ENCODE peak calls at places on chromosomes 16 and 17, in five cellular contexts. J, D, T, Y and P are unnamed samples.

GRCh38 chr16:525520-526180 is 1.9 kb upstream of the CAPN15 start:
- DNase-seq in D (peak; percentile 14), J (no peak), Y (peak; percentile 15), T (peak; percentile 44), P (peak; percentile 27)

GRCh38 chr16:48176635-48177408 is 21.0 kb upstream of the ABCC12 start:
- DNase-seq in Y (no peak), D (no peak), T (no peak), J (no peak), P (no peak)

GRCh38 chr17:61400786-61401279 is 1.2 kb downstream of the TBX2 start:
- DNase-seq in T (no peak), J (no peak), Y (no peak), D (no peak), P (no peak)

GRCh38 chr17:35255316-35255715 is 12.4 kb downstream of the SLFN5 start:
- DNase-seq in Y (no peak), D (no peak), T (no peak), J (no peak), P (no peak)

GRCh38 chr17:78174332-78174869 is 6.0 kb downstream of the SYNGR2 start:
- DNase-seq in T (peak; percentile 82), J (no peak), Y (no peak), D (no peak), P (no peak)

GRCh38 chr16:3696425-3697218 is 20.7 kb downstream of the TRAP1 start:
- DNase-seq in D (no peak), T (no peak), Y (no peak), J (no peak), P (no peak)

GRCh38 chr16:56773531-56773930 is 43.6 kb downstream of the NUP93 start:
- DNase-seq in D (no peak), Y (no peak), T (no peak), J (no peak), P (no peak)

GRCh38 chr17:78252111-78252634 is 20.7 kb downstream of the TMEM235 start:
- DNase-seq in T (no peak), Y (peak; percentile 68), D (peak; percentile 94), J (no peak), P (peak; percentile 77)

GRCh38 chr17:47995241-47995935 is 24.5 kb downstream of the CDK5RAP3 start:
- DNase-seq in Y (no peak), D (no peak), T (no peak), J (no peak), P (no peak)

GRCh38 chr17:33560165-33560564 is 267.1 kb upstream of the ASIC2 start:
- DNase-seq in J (no peak), Y (no peak), T (no peak), D (no peak), P (no peak)

GRCh38 chr17:43935926-43936261 is 6.4 kb downstream of the PPY start:
- DNase-seq in T (no peak), D (no peak), Y (no peak), J (no peak), P (no peak)

GRCh38 chr16:57185446-57185944 is 344 bp downstream of the PSME3IP1 start:
- DNase-seq in J (no peak), D (no peak), Y (peak; percentile 43), T (peak; percentile 61), P (peak; percentile 34)

GRCh38 chr16:14501331-14502255 is 128.5 kb downstream of the PARN start:
- DNase-seq in Y (no peak), D (no peak), J (peak; percentile 72), T (peak; percentile 95), P (no peak)

GRCh38 chr17:47742319-47743181 is 9.5 kb downstream of the TBX21 start:
- DNase-seq in Y (peak; percentile 43), J (no peak), T (no peak), D (peak; percentile 40), P (no peak)

GRCh38 chr17:2177235-2177811 is 122.4 kb downstream of the HIC1 start:
- DNase-seq in J (no peak), Y (no peak), D (no peak), T (no peak), P (no peak)

GRCh38 chr17:13931752-13932477 is 137.4 kb upstream of the COX10 start:
- DNase-seq in T (peak; percentile 59), J (peak; percentile 79), Y (no peak), D (no peak), P (no peak)

GRCh38 chr16:87958632-87959031 is 7.4 kb downstream of the BANP start:
- DNase-seq in T (no peak), J (no peak), Y (no peak), D (no peak), P (no peak)

GRCh38 chr17:32929288-32929574 is 1.3 kb downstream of the TMEM98 start:
- DNase-seq in J (no peak), Y (no peak), D (no peak), T (no peak), P (no peak)

GRCh38 chr16:87687998-87688529 is 77.7 kb downstream of the KLHDC4 start:
- DNase-seq in J (no peak), D (no peak), T (no peak), Y (no peak), P (no peak)

GRCh38 chr17:44932096-44932495 is 15.5 kb downstream of the KIF18B start:
- DNase-seq in T (no peak), J (no peak), D (no peak), Y (no peak), P (no peak)

GRCh38 chr16:57409065-57409464 is 4.5 kb downstream of the CCL17 start:
- DNase-seq in D (no peak), Y (no peak), T (no peak), J (no peak), P (no peak)

GRCh38 chr17:42585353-42585752 is 7.8 kb upstream of the PSMC3IP start:
- DNase-seq in Y (no peak), T (peak; percentile 32), J (no peak), D (no peak), P (no peak)
- H3K36me3 ChIP-seq in Y (peaks cover 71% of the 10 kb centered on the region), T (peaks cover 98% of the 10 kb centered on the region), J (peaks cover 4% of the 10 kb centered on the region), D (peaks cover 87% of the 10 kb centered on the region), P (peaks cover 82% of the 10 kb centered on the region)

DNA sequence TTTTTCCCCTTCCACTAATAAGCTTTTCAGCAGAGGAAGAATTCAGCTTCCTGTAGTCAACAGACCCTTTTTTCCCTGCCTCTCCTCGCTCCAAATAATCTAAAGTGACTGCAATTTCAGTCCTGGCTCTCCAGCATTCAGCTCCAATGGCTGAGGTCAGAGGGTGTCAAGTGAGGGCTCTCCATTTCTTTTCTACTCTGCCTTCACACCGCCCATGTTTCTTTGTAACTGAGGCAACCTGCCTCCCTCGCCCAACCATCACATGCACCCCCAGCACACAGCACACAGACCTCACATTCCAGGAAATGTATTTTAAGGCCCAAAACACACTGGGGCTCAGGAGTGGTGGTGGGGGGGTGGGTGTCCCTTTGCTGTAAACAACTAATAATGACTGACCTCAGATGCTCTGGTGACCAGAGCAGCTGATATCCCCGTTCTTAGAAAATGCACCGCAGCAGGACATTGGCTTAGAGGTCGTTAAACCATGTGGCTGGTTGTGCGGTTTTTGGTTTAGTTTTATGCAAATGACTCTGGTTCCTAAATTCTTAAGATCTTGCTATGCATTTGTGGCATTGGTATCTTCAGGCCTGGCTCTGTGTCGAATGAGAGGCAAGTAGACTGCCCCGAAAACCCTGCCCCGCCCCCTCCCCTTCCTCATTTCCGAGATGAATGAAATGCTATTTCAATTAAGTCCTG is 203.6 kb downstream of the ZFHX3 start:
- DNase-seq in D (no peak), Y (no peak), J (no peak), T (no peak), P (no peak)
- H3K4me1 ChIP-seq in D (no peaks in the 10 kb centered on the region), Y (no peaks in the 10 kb centered on the region), J (peaks cover 25% of the 10 kb centered on the region), T (peaks cover 45% of the 10 kb centered on the region), P (no peaks in the 10 kb centered on the region)

DNA sequence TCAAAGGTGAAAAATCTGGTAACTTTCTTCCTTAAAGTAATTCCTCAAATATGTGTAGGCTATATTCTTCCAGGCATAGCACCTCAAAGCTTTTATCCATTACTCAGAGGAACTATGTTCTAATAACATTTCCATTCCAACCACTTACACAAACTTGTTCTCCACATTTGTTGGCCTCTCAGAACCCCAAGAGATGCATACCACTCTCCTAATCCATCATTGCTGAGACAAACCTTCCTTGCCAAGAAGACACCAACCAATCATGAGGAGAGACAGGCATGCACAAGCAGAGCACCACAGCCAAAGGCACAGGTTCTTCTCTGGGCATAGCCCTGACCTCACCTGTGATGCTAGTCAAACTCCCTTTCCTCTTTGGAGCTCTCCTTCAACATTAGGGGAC is 20.9 kb downstream of the CDH11 start:
- DNase-seq in Y (no peak), J (no peak), T (no peak), D (no peak), P (no peak)
- H3K36me3 ChIP-seq in Y (no peaks in the 10 kb centered on the region), J (no peaks in the 10 kb centered on the region), T (no peaks in the 10 kb centered on the region), D (no peaks in the 10 kb centered on the region), P (no peaks in the 10 kb centered on the region)

DNA sequence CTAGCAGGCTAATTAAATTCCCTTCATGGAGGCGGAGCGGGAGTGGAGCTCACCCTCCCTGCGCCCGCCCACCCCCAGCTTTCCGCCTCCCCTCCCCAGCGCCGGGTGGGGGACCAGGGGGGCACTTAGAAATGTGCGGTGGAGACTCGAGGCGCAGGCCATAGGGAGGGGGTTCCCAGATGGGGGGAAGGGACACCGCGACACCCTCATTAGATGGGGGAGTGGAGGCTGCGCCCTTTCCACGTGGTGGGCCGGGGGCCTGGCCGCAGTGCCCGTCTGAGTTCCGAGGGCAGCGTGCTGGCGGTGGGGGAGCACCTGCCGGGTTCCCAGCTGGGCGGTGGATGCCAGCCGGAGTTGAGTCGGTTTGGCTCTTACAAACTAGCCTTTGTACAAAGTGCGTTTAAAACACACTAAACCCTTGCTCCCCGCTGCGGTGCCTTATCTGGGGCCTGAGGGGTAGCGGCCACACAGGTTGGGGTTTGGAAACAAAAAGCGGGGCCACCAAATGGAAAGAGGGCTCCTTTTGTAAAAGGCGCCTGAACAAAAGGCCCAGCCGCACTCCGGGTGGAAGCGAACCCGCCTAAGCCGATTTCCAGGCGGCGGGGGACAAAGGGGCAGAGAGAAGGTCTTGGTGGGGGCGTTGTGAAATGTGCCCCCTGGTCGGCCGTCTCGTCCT is 1.4 kb downstream of the GSE1 start:
- DNase-seq in T (no peak), D (no peak), J (no peak), Y (no peak), P (no peak)
- H3K4me1 ChIP-seq in T (peaks cover 69% of the 10 kb centered on the region), D (peaks cover 49% of the 10 kb centered on the region), J (peaks cover 49% of the 10 kb centered on the region), Y (peaks cover 49% of the 10 kb centered on the region), P (peaks cover 56% of the 10 kb centered on the region)

GRCh38 chr17:82246365-82247174 is 17.7 kb downstream of the SLC16A3 start:
- DNase-seq in D (no peak), Y (no peak), J (no peak), T (peak; percentile 78), P (no peak)
- H3K36me3 ChIP-seq in D (peaks cover 94% of the 10 kb centered on the region), Y (peaks cover 89% of the 10 kb centered on the region), J (peaks cover 4% of the 10 kb centered on the region), T (peaks cover 88% of the 10 kb centered on the region), P (peaks cover 94% of the 10 kb centered on the region)